ENCODE peak calls at places on chromosomes 16 and 17, in six cellular contexts. U is AG09309; M is stimulated activated CD4-positive, alpha-beta T cell treated with anti-CD3 and anti-CD28 coated beads, Interleukin-1b, Interleukin-23, amount 100 ng/mL, for 24 hours; X is fibroblast of the conjunctiva; W is astrocyte of the spinal cord; P is GM10248. S is an unnamed sample.

GRCh38 chr17:77790143-77790829 is 168.2 kb upstream of the TNRC6C start:
- DNase-seq in U (no peak), M (no peak), X (no peak), W (no peak), P (no peak), S (no peak)

GRCh38 chr16:566475-567361 is at the start of gene NHLRC4:
- DNase-seq in U (no peak), M (no peak), X (peak; percentile 49), W (peak; percentile 39), P (peak; percentile 91), S (peak; percentile 56)

GRCh38 chr16:81551821-81552304 is 107.3 kb downstream of the CMIP start:
- DNase-seq in U (no peak), M (no peak), X (no peak), W (no peak), P (no peak), S (peak; percentile 91)

GRCh38 chr17:34581446-34582184 is 2.2 kb downstream of the TMEM132E start:
- DNase-seq in U (no peak), M (no peak), X (no peak), W (no peak), P (no peak), S (no peak)

GRCh38 chr16:62927122-62927521 is 890.9 kb upstream of the CDH8 start:
- DNase-seq in U (no peak), M (no peak), X (no peak), W (no peak), P (no peak), S (no peak)

GRCh38 chr16:11692651-11693050 is 24.4 kb downstream of the SNN start:
- DNase-seq in U (no peak), M (no peak), X (no peak), W (no peak), P (no peak), S (no peak)

GRCh38 chr16:82005491-82005830 is 5.8 kb downstream of the SDR42E1 start:
- DNase-seq in U (no peak), M (no peak), X (no peak), W (no peak), P (no peak), S (no peak)

GRCh38 chr16:85662036-85662812 is 26.5 kb downstream of the GINS2 start:
- DNase-seq in U (no peak), M (no peak), X (no peak), W (no peak), P (no peak), S (no peak)

GRCh38 chr16:87616556-87616955 is 14.2 kb downstream of the JPH3 start:
- DNase-seq in U (no peak), M (no peak), X (no peak), W (no peak), P (no peak), S (no peak)

GRCh38 chr16:30137897-30138296 is 14.9 kb upstream of the MAPK3 start:
- DNase-seq in U (no peak), M (no peak), X (no peak), W (no peak), P (no peak), S (no peak)

GRCh38 chr16:67294927-67295326 is 15.6 kb downstream of the PLEKHG4 start:
- DNase-seq in U (peak; percentile 51), M (no peak), X (no peak), W (no peak), P (no peak), S (no peak)

GRCh38 chr17:21029032-21029431 is 13.8 kb downstream of the USP22 start:
- DNase-seq in U (peak; percentile 48), M (no peak), X (no peak), W (peak; percentile 59), P (no peak), S (peak; percentile 81)

GRCh38 chr16:83549836-83550569 is 257.8 kb upstream of the HSBP1 start:
- DNase-seq in U (no peak), M (no peak), X (no peak), W (no peak), P (no peak), S (no peak)

GRCh38 chr16:65071371-65072311 is 50.2 kb downstream of the CDH11 start:
- DNase-seq in U (no peak), M (no peak), X (no peak), W (peak; percentile 56), P (no peak), S (peak; percentile 45)

GRCh38 chr16:64196444-64196843 is 925.4 kb downstream of the CDH11 start:
- DNase-seq in U (peak; percentile 13), M (no peak), X (peak; percentile 22), W (peak; percentile 41), P (no peak), S (peak; percentile 56)

GRCh38 chr17:76139261-76139752 is 1.7 kb downstream of the FOXJ1 start:
- DNase-seq in U (no peak), M (no peak), X (no peak), W (no peak), P (no peak), S (no peak)

GRCh38 chr17:73650617-73651200 is 6.5 kb upstream of the SDK2 start:
- DNase-seq in U (no peak), M (no peak), X (no peak), W (no peak), P (no peak), S (no peak)

GRCh38 chr17:5757306-5757907 is 173.1 kb upstream of the NLRP1 start:
- DNase-seq in U (no peak), M (no peak), X (no peak), W (no peak), P (no peak), S (no peak)

GRCh38 chr17:58585554-58585953 is 71.1 kb upstream of the MTMR4 start:
- DNase-seq in U (no peak), M (no peak), X (no peak), W (no peak), P (no peak), S (no peak)

GRCh38 chr16:24668481-24669001 is 60.9 kb upstream of the TNRC6A start:
- DNase-seq in U (peak; percentile 34), M (peak; percentile 12), X (no peak), W (peak; percentile 81), P (no peak), S (no peak)

GRCh38 chr16:69089091-69089912 is 16.2 kb upstream of the HAS3 start:
- DNase-seq in U (no peak), M (no peak), X (no peak), W (no peak), P (no peak), S (peak; percentile 10)

GRCh38 chr17:54881255-54881972 is 19.2 kb upstream of the TOM1L1 start:
- DNase-seq in U (no peak), M (no peak), X (no peak), W (no peak), P (no peak), S (no peak)

GRCh38 chr17:40016692-40017000 is 1.4 kb downstream of the CSF3 start:
- DNase-seq in U (no peak), M (no peak), X (no peak), W (no peak), P (no peak), S (no peak)

GRCh38 chr17:61583242-61583641 is 7.8 kb downstream of the NACA2 start:
- DNase-seq in U (peak; percentile 47), M (no peak), X (peak; percentile 37), W (peak; percentile 47), P (peak; percentile 34), S (peak; percentile 20)

GRCh38 chr17:73719588-73720071 is 75.4 kb upstream of the SDK2 start:
- DNase-seq in U (no peak), M (no peak), X (no peak), W (no peak), P (no peak), S (no peak)

GRCh38 chr16:24700549-24701392 is 28.7 kb upstream of the TNRC6A start:
- DNase-seq in U (peak; percentile 98), M (no peak), X (peak; percentile 99), W (peak; percentile 98), P (no peak), S (peak; percentile 92)

GRCh38 chr16:88951989-88952388 is 25.0 kb downstream of the CBFA2T3 start:
- DNase-seq in U (no peak), M (no peak), X (no peak), W (no peak), P (no peak), S (no peak)

GRCh38 chr17:78962345-78962983 is 17.3 kb downstream of the LGALS3BP start:
- DNase-seq in U (no peak), M (no peak), X (no peak), W (no peak), P (no peak), S (no peak)

GRCh38 chr17:17758443-17758842 is 77.2 kb downstream of the RAI1 start:
- DNase-seq in U (no peak), M (no peak), X (no peak), W (no peak), P (no peak), S (no peak)

GRCh38 chr17:70021726-70022125 is 53.3 kb upstream of the KCNJ16 start:
- DNase-seq in U (no peak), M (no peak), X (no peak), W (no peak), P (no peak), S (no peak)

GRCh38 chr17:82019905-82020873 is 2.5 kb downstream of the CENPX start:
- DNase-seq in U (no peak), M (peak; percentile 51), X (no peak), W (no peak), P (peak; percentile 79), S (no peak)

GRCh38 chr17:19539841-19540311 is 6.2 kb downstream of the SLC47A1 start:
- DNase-seq in U (no peak), M (no peak), X (no peak), W (no peak), P (no peak), S (no peak)